ENCODE peak calls at places on chromosomes 4 and X, in six cellular contexts. A is H9, O is mesendoderm, U is IMR-90, J is neuronal stem cell, N is H1. E is an unnamed sample.

GRCh38 chr4:1488831-1489638 is 82.8 kb upstream of the NKX1-1 start:
- DNase-seq in O (no peak), N (no peak), U (no peak), A (no peak), J (no peak), E (no peak)

GRCh38 chr4:138636791-138637190 is 378.8 kb upstream of the NOCT start:
- DNase-seq in N (no peak), A (no peak), U (no peak), J (no peak), O (no peak), E (no peak)

GRCh38 chr4:163895369-163896005 is 401.0 kb downstream of the TMA16 start:
- DNase-seq in J (no peak), A (no peak), N (no peak), O (no peak), U (no peak), E (no peak)

GRCh38 chr4:169272265-169272886 is 1.6 kb upstream of the SH3RF1 start:
- DNase-seq in A (no peak), U (peak), N (no peak), O (no peak), J (no peak), E (peak)

GRCh38 chr4:826508-827208 is 729 bp upstream of the CPLX1 start:
- DNase-seq in A (peak), N (peak), U (no peak), J (no peak), O (no peak), E (no peak)

GRCh38 chr4:144820115-144820514 is 174.2 kb downstream of the HHIP start:
- DNase-seq in U (peak), N (no peak), A (no peak), O (peak), J (no peak), E (no peak)

GRCh38 chr4:15043226-15043625 is 40.9 kb downstream of the CPEB2 start:
- DNase-seq in N (no peak), J (no peak), U (no peak), O (peak), A (no peak), E (no peak)

GRCh38 chrX:153697924-153698865 is 10.5 kb downstream of the SLC6A8 start:
- DNase-seq in A (no peak), N (no peak), J (no peak), O (no peak), U (no peak), E (no peak)

GRCh38 chrX:140701480-140701879 is 8.1 kb upstream of the LINC00632 start:
- DNase-seq in N (no peak), O (no peak), A (no peak), J (no peak), U (peak), E (peak)

GRCh38 chr4:99383833-99384392 is 31.4 kb upstream of the ADH1C start:
- DNase-seq in O (no peak), U (peak), A (no peak), J (no peak), N (no peak), E (no peak)

GRCh38 chrX:37697169-37697760 is 11.7 kb downstream of the XK start:
- DNase-seq in A (no peak), J (no peak), O (no peak), U (no peak), N (no peak), E (no peak)

GRCh38 chrX:33161829-33162228 is 49.5 kb downstream of the DMD start:
- DNase-seq in O (no peak), A (no peak), N (no peak), J (no peak), U (no peak), E (no peak)

GRCh38 chr4:3451956-3452355 is 10.2 kb downstream of the HGFAC start:
- DNase-seq in A (no peak), J (no peak), N (no peak), U (peak), O (no peak), E (peak)

GRCh38 chr4:41203169-41203568 is 11.2 kb downstream of the APBB2 start:
- DNase-seq in N (no peak), J (no peak), O (no peak), A (no peak), U (peak), E (no peak)

GRCh38 chr4:11632488-11632887 is 203.8 kb upstream of the HS3ST1 start:
- DNase-seq in O (no peak), N (no peak), J (no peak), U (no peak), A (no peak), E (no peak)

DNA sequence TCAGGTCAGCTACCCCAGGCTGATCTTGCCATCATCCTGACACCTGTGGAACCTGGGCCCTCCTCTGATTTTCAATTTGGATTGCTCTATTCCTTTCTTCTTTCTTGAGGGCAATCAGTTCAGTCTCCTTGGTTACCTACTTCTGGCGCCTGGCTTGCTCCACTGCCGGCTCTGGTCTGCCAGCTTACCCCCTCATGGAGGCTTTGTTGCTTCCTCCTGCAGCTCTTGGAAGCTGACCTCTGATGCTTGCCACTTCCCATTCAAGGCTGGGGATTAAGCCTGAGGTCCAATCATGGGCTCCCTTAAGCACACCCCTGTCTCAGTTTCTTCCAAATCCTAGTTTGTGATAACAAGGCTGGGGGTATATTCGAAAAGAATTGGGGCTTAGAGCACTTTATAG is 5.4 kb downstream of the TMEM154 start:
- DNase-seq in A (no peak), U (no peak), J (no peak), O (peak), N (no peak), E (no peak)
- H3K9ac ChIP-seq in A (no peak), U (no peak), J (no peak), O (peak), N (no peak), E (no peak)

GRCh38 chr4:30720656-30721352 is 635 bp downstream of the PCDH7 start:
- DNase-seq in A (peak), N (peak), O (peak), J (peak), U (peak), E (peak)
- H2BK5ac ChIP-seq in A (no peak), N (no peak), O (peak), J (peak), U (peak), E (no peak)

GRCh38 chr4:142377345-142378091 is 468.6 kb downstream of the INPP4B start:
- DNase-seq in A (no peak), N (no peak), O (no peak), U (no peak), J (no peak), E (no peak)

GRCh38 chr4:142376204-142376603 is 469.9 kb downstream of the INPP4B start:
- DNase-seq in O (no peak), A (no peak), N (no peak), U (no peak), J (no peak), E (no peak)

GRCh38 chr4:142380052-142380598 is 466.0 kb downstream of the INPP4B start:
- DNase-seq in J (no peak), O (peak), A (no peak), U (no peak), N (no peak), E (peak)

GRCh38 chr4:142378179-142378578 is 467.9 kb downstream of the INPP4B start:
- DNase-seq in N (no peak), U (no peak), J (no peak), A (no peak), O (no peak), E (no peak)

DNA sequence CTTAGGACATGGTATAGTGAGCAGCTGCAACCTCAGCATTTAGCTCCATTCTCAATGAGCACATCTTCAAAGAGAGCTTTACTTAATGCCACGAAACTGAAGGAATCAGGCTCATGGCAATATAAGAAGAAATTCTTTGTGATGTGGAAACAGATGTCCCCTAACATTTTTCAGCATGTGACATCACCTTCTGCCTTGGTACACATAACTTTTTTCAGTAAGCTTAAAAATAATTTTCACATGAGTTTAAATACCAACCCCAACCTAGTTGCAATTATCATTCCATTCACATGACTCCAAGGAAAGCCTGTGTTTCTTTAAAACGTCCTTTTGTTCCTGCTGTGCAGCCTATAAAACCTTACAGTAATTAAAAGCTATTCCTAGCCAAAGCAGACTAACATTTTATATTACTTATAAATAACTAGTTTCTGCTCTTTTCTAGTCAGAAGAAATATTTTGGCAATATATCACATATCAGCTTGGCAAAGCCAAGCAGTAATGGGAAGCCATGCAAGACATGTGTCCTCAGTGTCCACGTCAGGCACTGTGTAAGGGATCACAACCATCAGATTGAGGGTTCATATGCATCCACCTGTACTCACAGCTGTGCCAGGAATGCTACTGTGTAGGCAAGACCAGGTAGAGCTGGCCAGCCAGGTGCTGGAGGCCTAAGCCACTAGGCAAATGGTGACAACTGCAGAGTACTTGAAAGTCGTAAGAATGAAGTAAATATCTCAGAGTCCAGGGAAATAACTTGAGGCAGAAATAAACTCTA is 466.6 kb downstream of the INPP4B start:
- DNase-seq in U (peak), O (peak), N (peak), A (no peak), J (no peak), E (peak)
- H3K9ac ChIP-seq in U (peak), O (no peak), N (no peak), A (no peak), J (no peak), E (peak)

DNA sequence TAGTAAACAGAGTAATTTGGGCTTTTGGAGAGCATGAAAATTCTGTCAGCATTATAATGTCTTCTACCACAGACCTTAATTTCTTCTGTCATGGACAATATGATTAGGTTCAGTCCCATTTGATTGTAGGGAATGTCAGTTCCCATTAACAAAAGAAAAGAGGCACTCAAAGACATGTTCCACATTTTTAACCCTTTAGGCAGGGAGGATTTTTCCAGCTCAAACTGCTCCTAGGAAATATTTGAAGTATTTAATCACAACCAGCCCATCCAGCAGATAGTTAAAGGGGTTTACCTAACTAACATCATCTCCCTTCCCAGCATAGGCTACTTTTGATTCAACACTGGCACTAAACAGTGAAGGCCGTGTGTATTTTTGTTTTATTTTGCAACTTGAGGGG is 256.1 kb downstream of the DHX15 start:
- DNase-seq in J (peak), N (no peak), U (no peak), A (no peak), O (peak), E (no peak)
- H2BK5ac ChIP-seq in J (no peak), N (peak), U (no peak), A (no peak), O (no peak), E (no peak)

E was measured in mesenchymal stem cell.